ENCODE peak calls at places on chromosomes 12 and 14, in eight cellular contexts. One of them, this sample, is unnamed. For H3K4me1, the result is how much of the 10 kb centered on the place peaks cover.

GRCh38 chr14:101665478-101666078 is 95.9 kb upstream of the PPP2R5C start:
- DNase-seq in adrenal gland: no peak
- DNase-seq in uterus: no peak
- DNase-seq in A549: peak
- DNase-seq in left ventricle myocardium inferior: no peak
- DNase-seq in HCT116: peak
- DNase-seq in tibial nerve: no peak
- DNase-seq in pancreas: peak
- DNase-seq in this sample: peak

GRCh38 chr12:124896461-124896860 is 18.0 kb downstream of the UBC start:
- DNase-seq in tibial nerve: no peak
- DNase-seq in A549: no peak
- DNase-seq in pancreas: no peak
- DNase-seq in adrenal gland: no peak
- DNase-seq in left ventricle myocardium inferior: no peak
- DNase-seq in uterus: no peak
- DNase-seq in HCT116: no peak
- DNase-seq in this sample: no peak

GRCh38 chr14:65261425-65261920 is 151.1 kb upstream of the FUT8 start:
- DNase-seq in left ventricle myocardium inferior: no peak
- DNase-seq in pancreas: no peak
- DNase-seq in adrenal gland: no peak
- DNase-seq in tibial nerve: no peak
- DNase-seq in A549: no peak
- DNase-seq in uterus: no peak
- DNase-seq in HCT116: no peak
- DNase-seq in this sample: no peak

GRCh38 chr14:69094481-69094880 is 58.4 kb downstream of the DCAF5 start:
- DNase-seq in A549: no peak
- DNase-seq in uterus: no peak
- DNase-seq in pancreas: no peak
- DNase-seq in left ventricle myocardium inferior: no peak
- DNase-seq in tibial nerve: no peak
- DNase-seq in HCT116: no peak
- DNase-seq in adrenal gland: no peak
- DNase-seq in this sample: no peak

GRCh38 chr14:36069535-36069900 is 107.0 kb downstream of the PTCSC3 start:
- DNase-seq in left ventricle myocardium inferior: no peak
- DNase-seq in uterus: no peak
- DNase-seq in adrenal gland: no peak
- DNase-seq in A549: peak
- DNase-seq in tibial nerve: no peak
- DNase-seq in pancreas: peak
- DNase-seq in HCT116: peak
- DNase-seq in this sample: no peak

GRCh38 chr12:108640802-108641445 is 7.2 kb upstream of the SELPLG start:
- DNase-seq in A549: no peak
- DNase-seq in tibial nerve: no peak
- DNase-seq in adrenal gland: no peak
- DNase-seq in HCT116: no peak
- DNase-seq in left ventricle myocardium inferior: peak
- DNase-seq in pancreas: no peak
- DNase-seq in uterus: peak
- DNase-seq in this sample: peak

GRCh38 chr12:117857632-117858274 is 111.0 kb downstream of the KSR2 start:
- DNase-seq in uterus: no peak
- DNase-seq in HCT116: no peak
- DNase-seq in A549: peak
- DNase-seq in left ventricle myocardium inferior: no peak
- DNase-seq in adrenal gland: peak
- DNase-seq in tibial nerve: no peak
- DNase-seq in pancreas: peak
- DNase-seq in this sample: no peak

GRCh38 chr12:124993568-124994434 is at the start of gene BRI3BP:
- DNase-seq in HCT116: no peak
- DNase-seq in tibial nerve: no peak
- DNase-seq in left ventricle myocardium inferior: peak
- DNase-seq in pancreas: peak
- DNase-seq in adrenal gland: peak
- DNase-seq in A549: peak
- DNase-seq in uterus: no peak
- DNase-seq in this sample: peak

GRCh38 chr12:42859612-42860011 is 270.1 kb upstream of the PRICKLE1 start:
- DNase-seq in tibial nerve: no peak
- DNase-seq in uterus: no peak
- DNase-seq in adrenal gland: no peak
- DNase-seq in pancreas: no peak
- DNase-seq in A549: no peak
- DNase-seq in left ventricle myocardium inferior: no peak
- DNase-seq in HCT116: no peak
- DNase-seq in this sample: no peak

GRCh38 chr14:83529531-83529930 is 1995.9 kb upstream of the SEL1L start:
- DNase-seq in A549: no peak
- DNase-seq in uterus: no peak
- DNase-seq in left ventricle myocardium inferior: no peak
- DNase-seq in tibial nerve: no peak
- DNase-seq in HCT116: no peak
- DNase-seq in adrenal gland: no peak
- DNase-seq in pancreas: no peak
- DNase-seq in this sample: no peak

GRCh38 chr14:55706893-55707292 is 126.9 kb downstream of the KTN1 start:
- DNase-seq in uterus: no peak
- DNase-seq in tibial nerve: no peak
- DNase-seq in left ventricle myocardium inferior: no peak
- DNase-seq in adrenal gland: no peak
- DNase-seq in HCT116: no peak
- DNase-seq in pancreas: no peak
- DNase-seq in A549: no peak
- DNase-seq in this sample: no peak

GRCh38 chr12:126369487-126370463 is 1304.5 kb downstream of the AACS start:
- DNase-seq in tibial nerve: no peak
- DNase-seq in A549: no peak
- DNase-seq in uterus: no peak
- DNase-seq in HCT116: no peak
- DNase-seq in pancreas: no peak
- DNase-seq in left ventricle myocardium inferior: no peak
- DNase-seq in adrenal gland: no peak
- DNase-seq in this sample: no peak

GRCh38 chr14:24880689-24881088 is 169.3 kb downstream of the STXBP6 start:
- DNase-seq in uterus: no peak
- DNase-seq in A549: no peak
- DNase-seq in HCT116: no peak
- DNase-seq in tibial nerve: no peak
- DNase-seq in adrenal gland: no peak
- DNase-seq in left ventricle myocardium inferior: no peak
- DNase-seq in pancreas: no peak
- DNase-seq in this sample: no peak

GRCh38 chr12:69524755-69525509 is 54.7 kb downstream of the FRS2 start:
- DNase-seq in A549: no peak
- DNase-seq in tibial nerve: no peak
- DNase-seq in HCT116: no peak
- DNase-seq in left ventricle myocardium inferior: no peak
- DNase-seq in adrenal gland: no peak
- DNase-seq in uterus: no peak
- DNase-seq in pancreas: no peak
- DNase-seq in this sample: no peak

DNA sequence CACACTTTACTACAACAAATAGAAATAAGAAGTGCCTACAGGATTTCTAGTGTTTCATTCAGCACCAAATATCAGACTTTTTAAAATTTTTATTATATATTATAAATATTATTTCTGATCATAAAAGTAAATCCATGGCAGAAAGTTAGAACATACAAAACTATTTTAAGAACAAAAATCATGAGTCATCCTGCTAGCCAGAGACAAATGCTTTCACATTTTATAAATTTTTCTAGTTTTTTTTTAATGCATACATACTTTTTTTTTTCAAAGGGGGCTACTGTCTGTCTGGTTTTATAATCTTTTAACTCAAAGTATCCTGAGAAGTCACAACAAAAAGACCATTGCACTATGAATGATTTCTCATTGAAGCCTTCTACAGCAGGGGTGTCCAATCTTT is 67.5 kb downstream of the EPS8 start:
- DNase-seq in left ventricle myocardium inferior: no peak
- DNase-seq in HCT116: no peak
- DNase-seq in uterus: no peak
- DNase-seq in tibial nerve: no peak
- DNase-seq in adrenal gland: no peak
- DNase-seq in pancreas: no peak
- DNase-seq in A549: no peak
- DNase-seq in this sample: no peak
- H3K4me1 ChIP-seq in left ventricle myocardium inferior: half or more
- H3K4me1 ChIP-seq in HCT116: under half
- H3K4me1 ChIP-seq in uterus: under half
- H3K4me1 ChIP-seq in tibial nerve: under half
- H3K4me1 ChIP-seq in adrenal gland: under half
- H3K4me1 ChIP-seq in pancreas: under half
- H3K4me1 ChIP-seq in A549: half or more
- H3K4me1 ChIP-seq in this sample: under half

DNA sequence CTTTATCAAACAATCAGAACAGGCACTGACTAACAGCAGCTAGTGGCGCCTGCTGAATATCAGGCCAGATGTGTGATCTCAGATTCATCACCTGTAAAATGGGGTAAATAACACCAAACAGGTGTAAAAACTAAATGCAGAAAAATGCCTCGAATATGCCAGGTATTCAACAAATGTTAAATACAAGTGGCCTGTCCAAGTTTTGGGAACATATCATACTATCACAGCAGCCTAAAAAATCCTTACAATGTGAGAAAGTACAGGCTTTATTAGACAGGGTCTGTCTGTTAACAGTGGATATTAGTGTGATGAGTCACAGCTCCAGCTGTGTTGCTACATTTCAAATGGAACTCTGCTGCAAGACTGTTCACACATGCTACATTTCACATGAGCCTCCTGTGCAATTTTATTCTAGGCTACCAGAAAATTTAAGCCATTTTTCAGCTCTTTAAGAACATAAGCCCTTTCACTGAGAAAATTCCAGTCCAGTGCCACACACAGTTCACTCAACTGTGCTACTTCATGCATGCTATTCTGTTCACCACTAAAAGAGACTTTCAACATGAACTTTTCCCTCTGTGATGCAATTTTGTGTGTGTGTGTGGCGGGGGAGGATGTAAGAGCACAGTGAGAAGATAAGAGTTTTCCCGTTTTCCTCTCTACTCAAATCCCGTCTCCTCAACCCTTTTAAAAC is 56.7 kb downstream of the MSRB3 start:
- DNase-seq in HCT116: peak
- DNase-seq in tibial nerve: no peak
- DNase-seq in uterus: peak
- DNase-seq in left ventricle myocardium inferior: no peak
- DNase-seq in adrenal gland: no peak
- DNase-seq in pancreas: peak
- DNase-seq in A549: peak
- DNase-seq in this sample: no peak
- TF ChIP-seq CTCF in HCT116: no peak
- TF ChIP-seq CTCF in tibial nerve: no peak
- TF ChIP-seq CTCF in uterus: no peak
- TF ChIP-seq CTCF in left ventricle myocardium inferior: no peak
- TF ChIP-seq CTCF in adrenal gland: no peak
- TF ChIP-seq CTCF in pancreas: no peak
- TF ChIP-seq CTCF in A549: no peak
- TF ChIP-seq CTCF in this sample: no peak

GRCh38 chr12:2263921-2264320 is 211.1 kb downstream of the CACNA1C start:
- DNase-seq in adrenal gland: no peak
- DNase-seq in uterus: no peak
- DNase-seq in left ventricle myocardium inferior: no peak
- DNase-seq in pancreas: no peak
- DNase-seq in tibial nerve: no peak
- DNase-seq in A549: no peak
- DNase-seq in HCT116: no peak
- DNase-seq in this sample: no peak
- H3K4me1 ChIP-seq in adrenal gland: under half
- H3K4me1 ChIP-seq in uterus: under half
- H3K4me1 ChIP-seq in left ventricle myocardium inferior: half or more
- H3K4me1 ChIP-seq in pancreas: under half
- H3K4me1 ChIP-seq in tibial nerve: under half
- H3K4me1 ChIP-seq in A549: under half
- H3K4me1 ChIP-seq in HCT116: under half
- H3K4me1 ChIP-seq in this sample: under half

GRCh38 chr14:89397569-89397968 is 19.5 kb downstream of the FOXN3 start:
- DNase-seq in left ventricle myocardium inferior: no peak
- DNase-seq in uterus: no peak
- DNase-seq in HCT116: no peak
- DNase-seq in adrenal gland: no peak
- DNase-seq in pancreas: no peak
- DNase-seq in A549: no peak
- DNase-seq in tibial nerve: no peak
- DNase-seq in this sample: no peak

GRCh38 chr14:89391556-89391955 is 25.5 kb downstream of the FOXN3 start:
- DNase-seq in HCT116: no peak
- DNase-seq in pancreas: no peak
- DNase-seq in uterus: no peak
- DNase-seq in tibial nerve: no peak
- DNase-seq in left ventricle myocardium inferior: no peak
- DNase-seq in A549: no peak
- DNase-seq in adrenal gland: no peak
- DNase-seq in this sample: no peak

GRCh38 chr14:89391123-89391522 is 25.9 kb downstream of the FOXN3 start:
- DNase-seq in tibial nerve: no peak
- DNase-seq in pancreas: no peak
- DNase-seq in adrenal gland: no peak
- DNase-seq in HCT116: no peak
- DNase-seq in uterus: no peak
- DNase-seq in A549: no peak
- DNase-seq in left ventricle myocardium inferior: no peak
- DNase-seq in this sample: no peak

GRCh38 chr14:89394920-89395319 is 22.1 kb downstream of the FOXN3 start:
- DNase-seq in pancreas: no peak
- DNase-seq in HCT116: no peak
- DNase-seq in adrenal gland: no peak
- DNase-seq in left ventricle myocardium inferior: no peak
- DNase-seq in A549: no peak
- DNase-seq in uterus: no peak
- DNase-seq in tibial nerve: no peak
- DNase-seq in this sample: no peak

GRCh38 chr14:89393346-89393745 is 23.7 kb downstream of the FOXN3 start:
- DNase-seq in adrenal gland: no peak
- DNase-seq in HCT116: no peak
- DNase-seq in pancreas: no peak
- DNase-seq in tibial nerve: no peak
- DNase-seq in A549: no peak
- DNase-seq in left ventricle myocardium inferior: no peak
- DNase-seq in uterus: no peak
- DNase-seq in this sample: no peak
- TF ChIP-seq CTCF in adrenal gland: no peak
- TF ChIP-seq CTCF in HCT116: no peak
- TF ChIP-seq CTCF in pancreas: no peak
- TF ChIP-seq CTCF in tibial nerve: no peak
- TF ChIP-seq CTCF in A549: no peak
- TF ChIP-seq CTCF in left ventricle myocardium inferior: no peak
- TF ChIP-seq CTCF in uterus: no peak
- TF ChIP-seq CTCF in this sample: no peak